ENCODE peak calls at places on chromosomes 6 and 20, in five cellular contexts. Z is left ventricle myocardium inferior, P is pancreas, M is breast epithelium, Y is tibial artery. W is an unnamed sample.
A peak's percentile ranks its signal among the peaks of the same experiment; 100 is the strongest.

GRCh38 chr6:12335131-12335527 is 45.0 kb downstream of the EDN1 start:
- DNase-seq in P (no peak), M (no peak), Z (no peak), Y (no peak), W (no peak)

GRCh38 chr6:41551086-41551702 is 5.0 kb downstream of the FOXP4 start:
- DNase-seq in Y (no peak), P (no peak), Z (no peak), M (no peak), W (no peak)

GRCh38 chr6:116945809-116946208 is 68.8 kb downstream of the RFX6 start:
- DNase-seq in Z (no peak), M (no peak), P (no peak), Y (no peak), W (peak; percentile 54)

GRCh38 chr20:38165966-38166706 is 1.1 kb upstream of the TGM2 start:
- DNase-seq in M (no peak), Z (no peak), Y (no peak), P (peak; percentile 52), W (peak; percentile 18)

GRCh38 chr6:70474751-70475150 is 61.4 kb downstream of the FAM135A start:
- DNase-seq in Y (no peak), Z (no peak), P (no peak), M (no peak), W (no peak)

GRCh38 chr20:25085756-25086495 is 4.0 kb upstream of the VSX1 start:
- DNase-seq in Y (no peak), M (no peak), P (no peak), Z (no peak), W (no peak)

GRCh38 chr6:15062311-15063252 is 183.3 kb upstream of the JARID2 start:
- DNase-seq in Z (no peak), P (no peak), M (no peak), Y (no peak), W (peak; percentile 88)

GRCh38 chr6:95596021-95596420 is 18.7 kb downstream of the MANEA start:
- DNase-seq in M (no peak), Z (no peak), P (no peak), Y (no peak), W (no peak)

GRCh38 chr6:56922645-56923044 is 32.3 kb upstream of the BEND6 start:
- DNase-seq in M (no peak), Z (no peak), P (no peak), Y (no peak), W (no peak)

GRCh38 chr20:25279403-25279802 is 31.5 kb downstream of the PYGB start:
- DNase-seq in Y (no peak), P (no peak), M (no peak), Z (no peak), W (no peak)

GRCh38 chr6:3026811-3027626 is 27.3 kb downstream of the NQO2 start:
- DNase-seq in Z (no peak), P (no peak), M (no peak), Y (peak; percentile 34), W (no peak)

GRCh38 chr6:55449219-55449618 is 122.0 kb downstream of the GFRAL start:
- DNase-seq in Z (no peak), M (no peak), Y (no peak), P (no peak), W (peak; percentile 9)

GRCh38 chr6:90446164-90446563 is 140.7 kb downstream of the MAP3K7 start:
- DNase-seq in Z (no peak), P (no peak), M (no peak), Y (no peak), W (peak; percentile 34)

GRCh38 chr20:23192469-23192868 is 106.3 kb upstream of the CD93 start:
- DNase-seq in Y (no peak), M (no peak), P (no peak), Z (no peak), W (no peak)

GRCh38 chr6:119012521-119012920 is 65.9 kb downstream of the FAM184A start:
- DNase-seq in M (no peak), Z (no peak), P (no peak), Y (no peak), W (peak; percentile 1)

GRCh38 chr20:35145141-35145564 is 2.0 kb downstream of the EDEM2 start:
- DNase-seq in Y (no peak), P (no peak), Z (no peak), M (no peak), W (peak; percentile 78)

GRCh38 chr6:108996208-108996607 is 98.4 kb downstream of the SESN1 start:
- DNase-seq in Y (no peak), Z (no peak), P (no peak), M (no peak), W (no peak)

GRCh38 chr6:26126394-26127221 is 39.4 kb downstream of the HFE start:
- DNase-seq in P (no peak), Y (no peak), Z (no peak), M (no peak), W (no peak)

GRCh38 chr6:127554435-127555006 is 22.5 kb upstream of the C6orf58 start:
- DNase-seq in Z (no peak), M (no peak), P (no peak), Y (no peak), W (peak; percentile 69)

GRCh38 chr6:144334150-144334708 is 49.1 kb downstream of the UTRN start:
- DNase-seq in Y (no peak), M (no peak), Z (no peak), P (no peak), W (no peak)

GRCh38 chr20:15865553-15865952 is 707.7 kb downstream of the KIF16B start:
- DNase-seq in P (no peak), Z (no peak), M (no peak), Y (no peak), W (no peak)

GRCh38 chr20:4470375-4470774 is 251.3 kb upstream of the PRND start:
- DNase-seq in P (no peak), Z (no peak), Y (no peak), M (no peak), W (no peak)

GRCh38 chr6:128244751-128245405 is 275.5 kb downstream of the PTPRK start:
- DNase-seq in Y (no peak), P (no peak), M (no peak), Z (no peak), W (no peak)

GRCh38 chr20:23228912-23229311 is 121.7 kb upstream of the NXT1 start:
- DNase-seq in M (no peak), Z (no peak), Y (no peak), P (no peak), W (peak; percentile 89)

GRCh38 chr6:12608016-12608860 is 108.3 kb upstream of the PHACTR1 start:
- DNase-seq in M (no peak), P (no peak), Z (no peak), Y (no peak), W (peak; percentile 28)

GRCh38 chr6:27126046-27126814 is 121.3 kb upstream of the PRSS16 start:
- DNase-seq in M (no peak), Z (no peak), P (no peak), Y (no peak), W (no peak)

GRCh38 chr20:16493486-16493885 is 79.8 kb downstream of the KIF16B start:
- DNase-seq in Y (no peak), Z (no peak), P (no peak), M (no peak), W (no peak)

GRCh38 chr6:125802943-125803377 is 12.2 kb downstream of the NCOA7 start:
- DNase-seq in M (no peak), Y (no peak), Z (no peak), P (no peak), W (no peak)

GRCh38 chr20:34954905-34955231 is 738 bp downstream of the GSS start:
- DNase-seq in P (no peak), Y (no peak), M (no peak), Z (no peak), W (peak; percentile 51)

GRCh38 chr20:16488086-16488485 is 85.2 kb downstream of the KIF16B start:
- DNase-seq in Z (no peak), Y (no peak), P (no peak), M (no peak), W (no peak)

GRCh38 chr6:125363360-125364121 is 61.8 kb upstream of the HDDC2 start:
- DNase-seq in Z (peak; percentile 79), Y (peak; percentile 70), P (peak; percentile 64), M (no peak), W (peak; percentile 40)

GRCh38 chr20:38201356-38201755 is 36.3 kb upstream of the TGM2 start:
- DNase-seq in Z (no peak), P (peak; percentile 45), M (no peak), Y (peak; percentile 50), W (peak; percentile 65)

GRCh38 chr6:143027058-143027457 is 33.6 kb upstream of the AIG1 start:
- DNase-seq in Y (peak; percentile 31), Z (peak; percentile 28), M (no peak), P (peak; percentile 58), W (peak; percentile 35)

GRCh38 chr20:3071610-3072529 is at the start of gene OXT:
- DNase-seq in P (no peak), M (no peak), Z (peak; percentile 56), Y (no peak), W (no peak)

GRCh38 chr20:4508773-4509172 is 212.9 kb upstream of the PRND start:
- DNase-seq in Y (no peak), M (no peak), Z (no peak), P (no peak), W (no peak)

GRCh38 chr20:63415418-63416108 is 54.4 kb upstream of the CHRNA4 start:
- DNase-seq in P (no peak), Z (no peak), Y (no peak), M (no peak), W (no peak)

GRCh38 chr6:130148181-130148580 is 74.6 kb downstream of the SAMD3 start:
- DNase-seq in Y (no peak), Z (no peak), P (no peak), M (no peak), W (no peak)
- TF ChIP-seq CTCF in Y (no peak), Z (no peak), P (no peak), M (no peak), W (no peak)

GRCh38 chr20:9458075-9458818 is 56.1 kb upstream of the LAMP5 start:
- DNase-seq in Y (no peak), M (no peak), P (no peak), Z (no peak), W (peak; percentile 64)
- TF ChIP-seq CTCF in Y (no peak), M (no peak), P (no peak), Z (no peak), W (no peak)

GRCh38 chr6:111746983-111747773 is 126.1 kb downstream of the FYN start:
- DNase-seq in Z (no peak), P (no peak), M (no peak), Y (no peak), W (no peak)
- TF ChIP-seq CTCF in Z (no peak), P (no peak), M (no peak), Y (no peak), W (no peak)

DNA sequence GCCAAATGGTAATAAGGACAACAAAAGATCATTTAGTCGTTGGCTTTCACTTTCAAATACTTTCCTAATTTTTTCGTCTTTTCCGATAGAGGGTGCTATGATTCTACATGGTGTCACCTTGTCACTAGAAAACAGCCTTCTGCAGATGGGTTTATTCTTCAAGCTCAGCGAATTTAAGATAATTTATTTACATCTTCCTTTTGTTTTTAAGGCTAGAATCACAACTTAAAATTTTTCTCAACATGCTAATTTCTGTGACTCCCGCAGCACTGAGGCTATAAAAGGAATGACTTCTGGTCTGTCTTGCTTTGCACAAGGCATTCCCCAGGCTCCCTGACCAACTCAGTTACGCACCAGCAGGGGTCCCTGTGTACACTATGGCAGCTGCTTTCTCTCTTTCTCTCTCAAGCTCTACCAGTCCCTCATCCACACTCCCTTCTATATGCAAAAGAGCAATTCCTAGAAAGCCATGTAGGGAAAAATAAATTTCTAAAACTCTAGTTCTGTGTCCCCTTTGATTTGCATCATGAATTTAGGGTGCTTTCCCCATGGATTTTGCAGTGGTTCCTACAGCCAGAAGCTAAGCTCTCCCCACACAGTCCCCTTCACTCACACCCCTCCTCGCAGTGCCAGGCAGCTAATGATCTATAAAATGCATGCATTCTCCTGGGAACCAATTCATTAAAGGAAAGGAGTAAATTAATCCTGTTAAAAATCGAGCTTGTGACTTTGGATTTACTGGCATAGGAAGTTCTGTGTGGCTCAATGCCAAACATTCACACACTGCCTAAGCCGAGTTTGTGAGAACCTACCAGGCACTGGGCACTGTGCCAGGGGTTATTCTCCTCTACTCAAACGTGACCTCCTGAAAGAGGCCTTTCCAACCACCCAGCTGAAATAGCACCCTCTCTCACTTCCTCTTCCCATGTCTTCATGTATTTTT is 74.5 kb downstream of the DCDC2 start:
- DNase-seq in Z (peak; percentile 60), Y (peak; percentile 80), M (peak; percentile 55), P (peak; percentile 77), W (peak; percentile 82)
- TF ChIP-seq CTCF in Z (peak; percentile 68), Y (peak; percentile 28), M (peak; percentile 68), P (peak; percentile 35), W (peak; percentile 75)

W was measured in MCF 10A.